ENCODE peak calls at places on chromosomes 2 and 18, in four cellular contexts. E, I, R and J are unnamed samples.

GRCh38 chr2:85413592-85414421 is 3.6 kb upstream of the CAPG start:
- DNase-seq in E (no peak), I (peak), R (no peak), J (peak)

GRCh38 chr2:26941486-26941885 is 29.0 kb upstream of the MAPRE3 start:
- DNase-seq in E (no peak), I (no peak), R (no peak), J (no peak)

GRCh38 chr2:195967336-195967735 is 101.3 kb downstream of the DNAH7 start:
- DNase-seq in E (no peak), I (no peak), R (no peak), J (no peak)

GRCh38 chr2:128808462-128809255 is 490.0 kb upstream of the HS6ST1 start:
- DNase-seq in E (no peak), I (no peak), R (no peak), J (no peak)

GRCh38 chr2:23550553-23550952 is 165.6 kb downstream of the KLHL29 start:
- DNase-seq in E (no peak), I (no peak), R (no peak), J (peak)

GRCh38 chr2:45404807-45405297 is 206.2 kb downstream of the SRBD1 start:
- DNase-seq in E (no peak), I (no peak), R (no peak), J (no peak)

GRCh38 chr18:79869591-79870368 is 72.0 kb downstream of the KCNG2 start:
- DNase-seq in E (no peak), I (no peak), R (no peak), J (peak)

GRCh38 chr2:1736997-1737480 is 7.3 kb downstream of the PXDN start:
- DNase-seq in E (no peak), I (peak), R (no peak), J (peak)

GRCh38 chr2:112749755-112750559 is 14.5 kb downstream of the CKAP2L start:
- DNase-seq in E (peak), I (peak), R (peak), J (peak)

GRCh38 chr2:30871980-30872789 is 64.9 kb upstream of the CAPN13 start:
- DNase-seq in E (no peak), I (no peak), R (no peak), J (no peak)

GRCh38 chr18:8020133-8020846 is 453.2 kb downstream of the PTPRM start:
- DNase-seq in E (no peak), I (no peak), R (no peak), J (no peak)

GRCh38 chr2:20451346-20451745 is 4.5 kb downstream of the RHOB start:
- DNase-seq in E (no peak), I (no peak), R (no peak), J (no peak)

GRCh38 chr2:98541906-98542305 is 66.4 kb downstream of the COA5 start:
- DNase-seq in E (no peak), I (no peak), R (no peak), J (no peak)

GRCh38 chr2:44748-45341 is 1.5 kb downstream of the FAM110C start:
- DNase-seq in E (no peak), I (no peak), R (no peak), J (no peak)

GRCh38 chr18:478679-479078 is 21.8 kb downstream of the COLEC12 start:
- DNase-seq in E (no peak), I (no peak), R (no peak), J (peak)

GRCh38 chr2:33073018-33073417 is 126.3 kb downstream of the LTBP1 start:
- DNase-seq in E (no peak), I (no peak), R (no peak), J (peak)

GRCh38 chr2:172613035-172613434 is 57.1 kb downstream of the PDK1 start:
- DNase-seq in E (no peak), I (no peak), R (peak), J (peak)

GRCh38 chr2:239489481-239489880 is 88.7 kb upstream of the HDAC4 start:
- DNase-seq in E (no peak), I (no peak), R (no peak), J (no peak)

GRCh38 chr2:15177103-15177502 is 384.0 kb downstream of the NBAS start:
- DNase-seq in E (peak), I (peak), R (no peak), J (peak)

GRCh38 chr18:46916551-46917107 is 678 bp downstream of the PIAS2 start:
- DNase-seq in E (peak), I (peak), R (no peak), J (peak)

GRCh38 chr18:46915800-46916550 is 1.3 kb downstream of the PIAS2 start:
- DNase-seq in E (no peak), I (no peak), R (no peak), J (peak)

GRCh38 chr18:46920067-46920466 is 2.7 kb downstream of the KATNAL2 start:
- DNase-seq in E (no peak), I (no peak), R (no peak), J (peak)

GRCh38 chr18:46917808-46918600 is 602 bp downstream of the KATNAL2 start:
- DNase-seq in E (peak), I (no peak), R (no peak), J (peak)

GRCh38 chr18:46917108-46917807 is at the start of the genes KATNAL2 and PIAS2:
- DNase-seq in E (peak), I (peak), R (peak), J (peak)
- TF ChIP-seq CTCF in E (peak), I (no peak), R (no peak), J (no peak)

GRCh38 chr18:12067671-12068070 is 26.0 kb upstream of the ANKRD62 start:
- DNase-seq in E (no peak), I (no peak), R (no peak), J (no peak)

GRCh38 chr18:12064086-12064763 is 29.4 kb upstream of the ANKRD62 start:
- DNase-seq in E (no peak), I (no peak), R (no peak), J (no peak)

GRCh38 chr18:12061685-12062084 is 32.0 kb upstream of the ANKRD62 start:
- DNase-seq in E (no peak), I (no peak), R (no peak), J (no peak)

GRCh38 chr18:12062974-12063373 is 30.7 kb upstream of the ANKRD62 start:
- DNase-seq in E (no peak), I (no peak), R (no peak), J (peak)

DNA sequence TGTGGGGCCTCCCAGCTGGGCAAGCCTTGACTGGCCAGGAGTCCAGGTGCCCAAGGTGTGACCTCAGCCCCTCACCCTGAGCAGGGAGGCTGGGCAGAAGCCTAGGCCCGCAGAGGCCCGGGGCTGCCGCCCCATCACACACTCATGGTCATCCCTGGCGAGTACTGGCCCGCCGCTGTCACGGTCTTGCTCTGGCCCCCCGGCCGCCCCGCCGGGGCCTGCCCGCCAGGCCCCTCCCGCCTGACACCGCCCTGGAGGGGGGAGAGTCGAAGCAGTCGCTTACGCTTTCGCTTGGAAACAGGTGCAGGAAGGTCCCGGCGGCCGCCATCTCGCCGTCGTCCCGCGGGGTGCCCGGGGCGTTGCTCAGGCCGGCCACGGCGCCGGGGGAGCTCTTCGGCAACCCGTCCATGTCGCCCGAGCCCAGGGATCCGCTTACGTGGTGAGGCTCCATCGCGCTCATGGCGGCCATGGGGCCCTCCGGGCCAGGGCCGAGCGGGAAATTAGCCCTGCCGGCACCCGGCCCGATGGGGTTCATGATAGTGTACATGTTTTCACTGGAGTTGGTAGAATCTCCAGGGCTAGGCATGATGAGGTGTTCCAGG is 26.6 kb upstream of the ANKRD62 start:
- DNase-seq in E (no peak), I (no peak), R (no peak), J (no peak)
- TF ChIP-seq CTCF in E (no peak), I (no peak), R (no peak), J (no peak)

DNA sequence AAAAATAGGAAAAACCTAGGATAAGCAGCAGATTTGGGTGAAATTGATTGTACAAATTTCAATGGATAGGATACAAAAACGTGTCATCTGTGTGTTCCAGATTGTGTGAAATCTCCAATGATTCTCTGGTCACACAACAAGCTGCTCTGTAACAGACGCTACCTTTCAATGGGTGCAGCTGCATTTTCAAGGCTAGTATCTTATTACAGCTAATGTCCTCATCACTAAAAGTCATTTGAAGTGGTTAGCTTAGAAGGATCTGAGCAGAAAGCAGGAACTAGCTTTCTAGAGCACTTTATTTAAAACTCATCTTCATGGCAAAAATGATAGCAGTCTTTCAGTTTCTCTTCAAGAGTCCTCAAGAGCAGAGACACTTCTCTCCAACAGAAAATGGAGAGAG is 364.6 kb downstream of the LRP1B start:
- DNase-seq in E (no peak), I (no peak), R (peak), J (no peak)
- TF ChIP-seq CTCF in E (no peak), I (no peak), R (no peak), J (no peak)

GRCh38 chr2:191569025-191569424 is 108.9 kb upstream of the NABP1 start:
- DNase-seq in E (no peak), I (no peak), R (no peak), J (no peak)

GRCh38 chr2:191574232-191574631 is 103.7 kb upstream of the NABP1 start:
- DNase-seq in E (no peak), I (no peak), R (no peak), J (no peak)

GRCh38 chr2:191572319-191572718 is 105.6 kb upstream of the NABP1 start:
- DNase-seq in E (no peak), I (no peak), R (no peak), J (no peak)

GRCh38 chr2:191573216-191573615 is 104.7 kb upstream of the NABP1 start:
- DNase-seq in E (no peak), I (no peak), R (no peak), J (no peak)

DNA sequence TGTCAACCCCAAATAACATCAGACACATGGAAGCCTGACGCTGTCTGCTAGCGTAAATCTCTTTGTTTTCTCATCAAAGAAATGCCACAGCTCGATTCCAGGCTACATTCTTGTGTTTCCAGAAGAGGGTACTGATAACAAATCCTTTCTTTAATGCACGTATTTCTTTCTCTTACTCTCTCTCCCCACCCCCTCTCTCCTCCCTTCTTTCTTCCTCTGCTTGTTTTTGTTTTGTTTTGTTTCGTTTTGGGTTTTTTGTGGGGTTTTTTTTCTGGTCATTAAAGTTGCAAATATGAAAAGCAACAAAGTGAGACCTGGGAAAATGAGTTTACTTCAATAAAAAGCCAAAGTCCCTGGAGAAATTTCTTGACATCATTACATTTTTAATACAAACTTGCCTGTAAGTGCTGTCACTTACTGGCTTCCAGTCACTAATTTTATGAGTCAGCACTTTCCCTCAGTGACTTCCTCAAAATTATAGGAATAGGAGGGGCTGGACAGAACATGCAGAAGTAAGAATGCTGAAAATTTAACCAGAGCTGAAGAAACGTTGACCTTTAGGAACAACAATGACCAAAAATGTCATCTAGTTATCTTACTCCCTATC is 106.7 kb upstream of the NABP1 start:
- DNase-seq in E (peak), I (no peak), R (no peak), J (peak)
- TF ChIP-seq CTCF in E (peak), I (peak), R (no peak), J (peak)

GRCh38 chr2:167843203-167843602 is 404.2 kb downstream of the STK39 start:
- DNase-seq in E (no peak), I (no peak), R (no peak), J (no peak)

GRCh38 chr2:167842047-167842446 is 405.3 kb downstream of the STK39 start:
- DNase-seq in E (no peak), I (no peak), R (no peak), J (no peak)

GRCh38 chr2:167843657-167844056 is 403.7 kb downstream of the STK39 start:
- DNase-seq in E (no peak), I (no peak), R (no peak), J (no peak)

DNA sequence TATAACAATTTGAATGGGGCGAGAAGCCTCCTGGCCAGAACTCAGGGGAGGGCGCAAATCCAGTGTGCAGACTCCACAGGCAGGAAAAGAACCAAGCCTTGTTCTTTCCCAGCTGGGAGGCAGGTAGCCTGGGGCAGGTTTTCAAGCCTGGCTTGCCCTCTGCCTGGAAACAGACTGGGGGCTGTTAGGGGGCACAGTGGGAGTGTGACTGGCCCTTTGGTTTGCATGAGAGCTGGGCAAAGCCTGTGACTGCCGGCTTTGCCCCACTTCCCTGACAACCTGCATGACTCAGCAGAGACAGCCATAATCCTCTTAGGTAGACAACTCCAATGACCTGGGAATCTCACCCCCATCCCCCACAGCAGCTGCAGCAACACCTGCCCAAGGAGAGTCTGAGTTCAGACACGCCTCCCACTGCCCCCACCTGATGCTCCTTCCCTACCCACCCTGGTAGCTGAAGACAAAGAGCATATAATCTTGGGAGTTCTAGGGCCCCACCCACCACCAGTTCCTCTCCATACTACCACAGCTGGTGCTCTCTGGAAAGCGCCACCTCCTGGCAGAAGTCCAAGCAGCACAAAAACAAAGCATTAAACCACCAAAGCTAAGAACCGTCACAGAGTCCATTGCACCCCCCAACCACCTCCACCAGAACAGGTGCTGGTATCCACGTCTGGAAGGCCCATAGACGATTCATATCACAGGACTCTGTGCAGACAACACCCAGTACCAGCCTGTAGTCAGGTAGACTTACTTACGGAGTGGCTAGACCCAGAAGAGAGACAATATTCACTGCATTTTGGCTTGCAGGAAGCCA is 402.5 kb downstream of the STK39 start:
- DNase-seq in E (no peak), I (no peak), R (peak), J (no peak)
- TF ChIP-seq CTCF in E (peak), I (no peak), R (no peak), J (no peak)

GRCh38 chr2:54084600-54084999 is 30.8 kb upstream of the ACYP2 start:
- DNase-seq in E (no peak), I (no peak), R (no peak), J (no peak)
- TF ChIP-seq CTCF in E (no peak), I (no peak), R (no peak), J (peak)

DNA sequence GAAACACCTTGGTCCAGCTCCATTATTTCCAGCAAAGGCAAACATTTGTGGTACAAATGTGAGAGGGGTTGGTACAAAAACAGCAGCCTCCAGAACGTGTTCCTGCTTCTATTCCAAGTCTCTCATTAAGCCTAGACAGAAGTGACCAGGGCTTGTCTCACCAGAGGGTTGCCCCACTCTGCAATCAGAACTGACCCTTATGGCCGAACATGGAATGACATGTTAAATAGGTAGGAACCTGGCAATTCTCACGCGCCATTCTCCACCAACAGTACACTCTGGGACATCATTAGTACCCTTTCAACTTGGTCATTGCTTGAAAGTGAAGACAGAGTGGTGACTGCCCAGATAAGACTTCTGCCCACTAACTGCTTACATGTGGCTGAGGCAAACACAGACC is 117.5 kb upstream of the NRP2 start:
- DNase-seq in E (no peak), I (no peak), R (no peak), J (no peak)
- TF ChIP-seq CTCF in E (no peak), I (no peak), R (peak), J (no peak)

GRCh38 chr2:223815186-223815883 is 22.0 kb downstream of the AP1S3 start:
- DNase-seq in E (no peak), I (no peak), R (no peak), J (peak)
- TF ChIP-seq CTCF in E (no peak), I (no peak), R (no peak), J (no peak)